ENCODE peak calls at places on chromosome 11, in four cellular contexts. T is stimulated activated CD8-positive, alpha-beta memory T cell treated with anti-CD3 and anti-CD28 coated beads, Interleukin-7, amount 100 ng/mL, for 1 hour; U is colonic mucosa; L is cardiac fibroblast. M is an unnamed sample.

GRCh38 chr11:34235591-34236071 is 122.2 kb downstream of the ABTB2 start:
- DNase-seq in T (no peak), U (no peak), L (no peak), M (no peak)

GRCh38 chr11:5204787-5205186 is 4.3 kb upstream of the OR51V1 start:
- DNase-seq in T (no peak), U (no peak), L (peak), M (peak)

GRCh38 chr11:131904756-131905155 is 534.3 kb downstream of the NTM start:
- DNase-seq in T (no peak), U (no peak), L (no peak), M (no peak)

GRCh38 chr11:119742263-119742861 is 13.4 kb upstream of the NECTIN1 start:
- DNase-seq in T (no peak), U (peak), L (peak), M (no peak)

GRCh38 chr11:114174712-114175495 is 115.4 kb downstream of the ZBTB16 start:
- DNase-seq in T (no peak), U (no peak), L (no peak), M (no peak)

GRCh38 chr11:82865841-82866240 is 34.4 kb downstream of the PRCP start:
- DNase-seq in T (no peak), U (no peak), L (no peak), M (peak)

GRCh38 chr11:120773501-120774031 is 250.3 kb upstream of the TBCEL start:
- DNase-seq in T (no peak), U (peak), L (peak), M (peak)

GRCh38 chr11:113043704-113044103 is 82.5 kb downstream of the NCAM1 start:
- DNase-seq in T (no peak), U (no peak), L (no peak), M (no peak)

GRCh38 chr11:130023204-130023603 is 20.6 kb upstream of the PRDM10 start:
- DNase-seq in T (no peak), U (no peak), L (peak), M (peak)

GRCh38 chr11:121067453-121067852 is 33.6 kb upstream of the TECTA start:
- DNase-seq in T (no peak), U (no peak), L (no peak), M (peak)

GRCh38 chr11:43359432-43359818 is 705 bp downstream of the TTC17 start:
- DNase-seq in T (no peak), U (no peak), L (peak), M (peak)

GRCh38 chr11:56543157-56543556 is at the start of gene OR5M11:
- DNase-seq in T (no peak), U (no peak), L (no peak), M (no peak)

GRCh38 chr11:70656293-70656692 is 258.0 kb downstream of the CTTN start:
- DNase-seq in T (no peak), U (no peak), L (no peak), M (no peak)

GRCh38 chr11:64990222-64990918 is 6.4 kb downstream of the BATF2 start:
- DNase-seq in T (no peak), U (no peak), L (peak), M (no peak)

GRCh38 chr11:26549176-26549575 is 22.9 kb downstream of the MUC15 start:
- DNase-seq in T (no peak), U (no peak), L (no peak), M (no peak)

GRCh38 chr11:112128483-112129121 is 35.3 kb downstream of the IL18 start:
- DNase-seq in T (no peak), U (peak), L (peak), M (peak)

GRCh38 chr11:8531312-8531711 is 62.7 kb downstream of the STK33 start:
- DNase-seq in T (no peak), U (no peak), L (peak), M (peak)

GRCh38 chr11:75773595-75774353 is 5.2 kb downstream of the DGAT2 start:
- DNase-seq in T (no peak), U (no peak), L (no peak), M (no peak)

GRCh38 chr11:125886997-125887372 is 483 bp upstream of the HYLS1 start:
- DNase-seq in T (no peak), U (peak), L (peak), M (peak)

GRCh38 chr11:88523362-88524028 is 186.0 kb upstream of the CTSC start:
- DNase-seq in T (no peak), U (no peak), L (peak), M (peak)

GRCh38 chr11:63210111-63210510 is 33.3 kb downstream of the SLC22A25 start:
- DNase-seq in T (no peak), U (no peak), L (no peak), M (no peak)

GRCh38 chr11:131851951-131852350 is 481.5 kb downstream of the NTM start:
- DNase-seq in T (no peak), U (no peak), L (no peak), M (no peak)

GRCh38 chr11:47004595-47005033 is 68.1 kb downstream of the CSTPP1 start:
- DNase-seq in T (no peak), U (peak), L (peak), M (peak)

GRCh38 chr11:33160147-33160546 is 1.1 kb downstream of the CSTF3 start:
- DNase-seq in T (no peak), U (no peak), L (peak), M (peak)

GRCh38 chr11:9643751-9644150 is 20.1 kb upstream of the SWAP70 start:
- DNase-seq in T (no peak), U (no peak), L (no peak), M (no peak)

GRCh38 chr11:72373163-72373562 is 61.2 kb downstream of the CLPB start:
- DNase-seq in T (no peak), U (no peak), L (no peak), M (no peak)

GRCh38 chr11:128148208-128148607 is 439.1 kb downstream of the ETS1 start:
- DNase-seq in T (no peak), U (no peak), L (no peak), M (no peak)

GRCh38 chr11:122743949-122744876 is 88.7 kb downstream of the UBASH3B start:
- DNase-seq in T (peak), U (peak), L (no peak), M (no peak)

GRCh38 chr11:122199661-122200060 is 83.6 kb upstream of the BLID start:
- DNase-seq in T (no peak), U (no peak), L (peak), M (peak)

GRCh38 chr11:33742249-33742851 is 6.1 kb upstream of the CD59 start:
- DNase-seq in T (no peak), U (no peak), L (peak), M (peak)

GRCh38 chr11:92340839-92341238 is 116.2 kb downstream of the FAT3 start:
- DNase-seq in T (no peak), U (peak), L (peak), M (peak)